ENCODE peak calls at places on chromosomes 12 and 14, in seven cellular contexts. O is neural progenitor cell, Y is A549, P is pancreas, V is neural crest cell, X is fibroblast of lung, B is GM06990. U is an unnamed sample.

GRCh38 chr12:15304296-15304695 is 18.0 kb upstream of the PTPRO start:
- DNase-seq in O (no peak), Y (no peak), P (no peak), V (no peak), X (no peak), B (no peak), U (no peak)

GRCh38 chr12:103475073-103475472 is 20.7 kb downstream of the C12orf42 start:
- DNase-seq in O (no peak), Y (no peak), P (no peak), V (peak), X (no peak), B (no peak), U (no peak)

GRCh38 chr12:77842430-77842829 is 11.7 kb downstream of the NAV3 start:
- DNase-seq in O (no peak), Y (no peak), P (no peak), V (no peak), X (peak), B (no peak), U (no peak)

GRCh38 chr12:38934696-38935095 is 29.3 kb upstream of the CPNE8 start:
- DNase-seq in O (no peak), Y (no peak), P (no peak), V (no peak), X (peak), B (no peak), U (no peak)

GRCh38 chr12:53569174-53569557 is 57.0 kb downstream of the ATF7 start:
- DNase-seq in O (no peak), Y (no peak), P (no peak), V (no peak), X (peak), B (no peak), U (no peak)

GRCh38 chr14:64704743-64705405 is 650 bp downstream of the PLEKHG3 start:
- DNase-seq in O (peak), Y (no peak), P (peak), V (peak), X (peak), B (no peak), U (no peak)

GRCh38 chr12:124422570-124423523 is 128.0 kb downstream of the RFLNA start:
- DNase-seq in O (no peak), Y (peak), P (peak), V (no peak), X (peak), B (no peak), U (no peak)

GRCh38 chr14:68476212-68476964 is 316.5 kb downstream of the ZFP36L1 start:
- DNase-seq in O (peak), Y (no peak), P (peak), V (no peak), X (peak), B (peak), U (peak)

GRCh38 chr12:66550626-66551025 is 128.2 kb downstream of the GRIP1 start:
- DNase-seq in O (no peak), Y (no peak), P (no peak), V (no peak), X (no peak), B (no peak), U (no peak)

GRCh38 chr12:102883204-102883799 is 33.7 kb downstream of the PAH start:
- DNase-seq in O (peak), Y (peak), P (peak), V (peak), X (peak), B (peak), U (peak)

GRCh38 chr12:28083816-28084678 is 106.2 kb upstream of the CCDC91 start:
- DNase-seq in O (no peak), Y (no peak), P (no peak), V (no peak), X (no peak), B (no peak), U (no peak)

GRCh38 chr12:26750531-26751171 is 82.3 kb downstream of the ITPR2 start:
- DNase-seq in O (no peak), Y (no peak), P (no peak), V (no peak), X (no peak), B (no peak), U (no peak)

GRCh38 chr12:104519190-104519857 is 62.6 kb downstream of the CHST11 start:
- DNase-seq in O (no peak), Y (no peak), P (no peak), V (no peak), X (no peak), B (no peak), U (no peak)

GRCh38 chr12:1313906-1314305 is 280.5 kb downstream of the FBXL14 start:
- DNase-seq in O (no peak), Y (no peak), P (no peak), V (no peak), X (no peak), B (no peak), U (no peak)

GRCh38 chr12:124007810-124008570 is 35.0 kb downstream of the ZNF664 start:
- DNase-seq in O (no peak), Y (no peak), P (peak), V (no peak), X (peak), B (no peak), U (no peak)

GRCh38 chr14:87508333-87508732 is 484.6 kb downstream of the GALC start:
- DNase-seq in O (no peak), Y (no peak), P (no peak), V (no peak), X (peak), B (no peak), U (no peak)

GRCh38 chr12:6688543-6688999 is 604 bp downstream of the ZNF384 start:
- DNase-seq in O (no peak), Y (peak), P (peak), V (no peak), X (no peak), B (no peak), U (no peak)

GRCh38 chr14:32073537-32074189 is 3.4 kb upstream of the ARHGAP5 start:
- DNase-seq in O (peak), Y (peak), P (no peak), V (peak), X (peak), B (peak), U (no peak)

GRCh38 chr14:28773917-28774691 is 7.5 kb downstream of the FOXG1 start:
- DNase-seq in O (peak), Y (no peak), P (no peak), V (no peak), X (peak), B (peak), U (no peak)

GRCh38 chr14:96858643-96859042 is 61.5 kb downstream of the VRK1 start:
- DNase-seq in O (no peak), Y (no peak), P (no peak), V (no peak), X (no peak), B (no peak), U (no peak)

GRCh38 chr14:59085207-59085739 is 103.2 kb upstream of the DAAM1 start:
- DNase-seq in O (peak), Y (no peak), P (no peak), V (no peak), X (no peak), B (no peak), U (no peak)

GRCh38 chr12:3679831-3680230 is 73.1 kb downstream of the CRACR2A start:
- DNase-seq in O (no peak), Y (no peak), P (no peak), V (no peak), X (no peak), B (no peak), U (no peak)

GRCh38 chr12:43210437-43211197 is 341.4 kb downstream of the ADAMTS20 start:
- DNase-seq in O (no peak), Y (no peak), P (no peak), V (no peak), X (peak), B (peak), U (no peak)

GRCh38 chr14:51176819-51177218 is 63.2 kb upstream of the TMX1 start:
- DNase-seq in O (peak), Y (no peak), P (no peak), V (no peak), X (no peak), B (no peak), U (no peak)

GRCh38 chr12:4145990-4146859 is 127.3 kb upstream of the CCND2 start:
- DNase-seq in O (no peak), Y (no peak), P (no peak), V (no peak), X (no peak), B (no peak), U (peak)

GRCh38 chr12:88922816-88923215 is 342.5 kb upstream of the KITLG start:
- DNase-seq in O (no peak), Y (no peak), P (no peak), V (no peak), X (peak), B (no peak), U (no peak)

GRCh38 chr12:31868980-31869379 is 90.2 kb upstream of the RESF1 start:
- DNase-seq in O (no peak), Y (no peak), P (peak), V (no peak), X (peak), B (no peak), U (no peak)

GRCh38 chr12:109432431-109432830 is 44.7 kb downstream of the KCTD10 start:
- DNase-seq in O (no peak), Y (no peak), P (no peak), V (no peak), X (no peak), B (no peak), U (no peak)

GRCh38 chr12:130160306-130160705 is 2.0 kb upstream of the FZD10 start:
- DNase-seq in O (no peak), Y (no peak), P (no peak), V (no peak), X (no peak), B (no peak), U (no peak)

GRCh38 chr12:120932956-120933526 is 28.9 kb upstream of the SPPL3 start:
- DNase-seq in O (no peak), Y (no peak), P (no peak), V (no peak), X (no peak), B (no peak), U (no peak)

GRCh38 chr14:27506272-27506671 is 908.4 kb upstream of the NOVA1 start:
- DNase-seq in O (no peak), Y (no peak), P (no peak), V (no peak), X (no peak), B (no peak), U (no peak)
- TF ChIP-seq CTCF in O (no peak), Y (no peak), P (no peak), V (no peak), X (no peak), B (no peak), U (no peak)

GRCh38 chr12:55636116-55636655 is 506 bp upstream of the OR10P1 start:
- DNase-seq in O (no peak), Y (no peak), P (no peak), V (no peak), X (no peak), B (no peak), U (no peak)
- TF ChIP-seq CTCF in O (no peak), Y (no peak), P (no peak), V (no peak), X (no peak), B (no peak), U (no peak)

DNA sequence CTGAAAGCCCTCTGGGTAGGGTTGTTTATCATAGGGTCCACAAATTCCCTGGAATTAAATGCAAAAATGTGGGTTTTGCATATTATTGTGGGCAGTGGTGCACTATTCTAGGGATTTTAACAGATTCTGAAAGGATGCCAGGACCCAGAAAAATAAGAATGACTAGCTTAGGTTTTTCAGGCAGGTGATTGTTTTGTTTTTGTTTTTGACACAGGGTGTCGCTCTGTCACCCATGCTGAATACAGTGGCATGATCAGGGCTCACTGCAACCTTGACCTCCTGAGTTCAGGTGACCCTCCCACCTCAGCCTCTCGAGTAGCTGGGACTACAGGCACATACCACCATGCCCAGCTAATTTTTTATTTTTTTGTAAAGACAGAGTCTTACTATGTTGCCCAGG is 19.2 kb downstream of the GALNT6 start:
- DNase-seq in O (no peak), Y (no peak), P (no peak), V (no peak), X (no peak), B (no peak), U (no peak)
- TF ChIP-seq CTCF in O (no peak), Y (no peak), P (no peak), V (no peak), X (no peak), B (no peak), U (no peak)

GRCh38 chr12:94198872-94199271 is 50.5 kb downstream of the PLXNC1 start:
- DNase-seq in O (peak), Y (no peak), P (no peak), V (no peak), X (no peak), B (no peak), U (no peak)
- TF ChIP-seq CTCF in O (peak), Y (no peak), P (no peak), V (no peak), X (no peak), B (no peak), U (no peak)

GRCh38 chr12:100391856-100392255 is 35.0 kb downstream of the SLC17A8 start:
- DNase-seq in O (no peak), Y (no peak), P (no peak), V (no peak), X (no peak), B (no peak), U (no peak)
- TF ChIP-seq CTCF in O (peak), Y (peak), P (no peak), V (no peak), X (peak), B (no peak), U (no peak)

DNA sequence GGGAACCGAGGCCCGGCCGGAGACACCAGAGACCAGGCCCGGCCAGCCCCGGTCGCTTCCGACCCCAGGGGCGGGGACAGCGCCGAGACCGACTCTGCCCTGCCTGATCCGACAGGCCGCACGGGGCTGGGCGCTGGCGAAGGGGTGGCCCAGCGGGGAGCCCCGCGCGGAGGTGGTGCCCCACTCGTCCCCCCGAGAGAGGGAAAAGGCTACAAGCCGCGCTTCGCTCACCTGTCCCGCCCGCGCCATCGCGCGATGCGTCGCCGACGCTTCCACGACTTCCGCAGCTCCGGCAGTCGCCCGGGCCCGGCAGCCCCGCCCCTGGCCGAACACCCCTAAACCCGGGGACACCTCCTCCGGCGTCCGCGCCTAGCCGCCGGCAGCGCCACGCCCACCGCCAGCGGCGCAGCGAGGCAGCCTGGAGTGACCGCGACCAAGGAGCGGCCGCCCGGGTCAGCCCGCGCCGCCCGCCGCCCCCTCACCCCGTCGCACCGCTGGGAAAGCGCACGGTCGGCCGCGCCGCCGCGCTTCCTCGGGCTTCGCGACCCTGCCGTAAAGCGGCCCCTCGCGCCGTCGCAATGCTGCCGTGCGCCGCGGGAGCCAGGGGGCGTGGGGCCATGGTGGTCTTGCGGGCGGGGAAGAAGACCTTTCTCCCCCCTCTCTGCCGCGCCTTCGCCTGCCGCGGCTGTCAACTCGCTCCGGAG is at the start of the genes BAG5 and COA8:
- DNase-seq in O (peak), Y (peak), P (peak), V (peak), X (peak), B (peak), U (peak)
- TF ChIP-seq CTCF in O (no peak), Y (no peak), P (no peak), V (no peak), X (no peak), B (no peak), U (no peak)

DNA sequence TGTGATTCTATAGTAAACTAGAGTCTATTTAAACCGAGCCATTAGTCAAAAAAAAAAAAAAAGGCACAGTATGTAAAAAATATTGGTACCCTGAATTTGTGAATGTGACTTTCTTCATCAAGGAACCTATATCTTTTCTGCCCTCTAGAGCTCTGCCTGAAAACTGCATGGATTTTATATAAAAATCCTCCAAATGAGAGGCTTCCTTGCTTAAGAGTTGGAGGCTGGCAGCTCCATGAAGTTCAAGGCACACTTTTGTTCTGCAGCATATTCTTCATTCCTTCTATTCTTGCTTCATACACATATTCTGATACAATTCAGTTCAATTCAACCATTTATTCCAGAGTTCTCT is 23.1 kb upstream of the NKX2-8 start:
- DNase-seq in O (no peak), Y (no peak), P (no peak), V (no peak), X (no peak), B (no peak), U (no peak)
- TF ChIP-seq CTCF in O (peak), Y (no peak), P (no peak), V (no peak), X (no peak), B (peak), U (no peak)

GRCh38 chr12:67818379-67819001 is 169.9 kb downstream of the DYRK2 start:
- DNase-seq in O (no peak), Y (no peak), P (no peak), V (no peak), X (no peak), B (no peak), U (no peak)

GRCh38 chr12:67820694-67821093 is 168.6 kb upstream of the IFNG-AS1 start:
- DNase-seq in O (no peak), Y (no peak), P (no peak), V (no peak), X (no peak), B (no peak), U (no peak)

GRCh38 chr12:67816269-67816668 is 167.7 kb downstream of the DYRK2 start:
- DNase-seq in O (no peak), Y (no peak), P (no peak), V (no peak), X (no peak), B (no peak), U (no peak)

DNA sequence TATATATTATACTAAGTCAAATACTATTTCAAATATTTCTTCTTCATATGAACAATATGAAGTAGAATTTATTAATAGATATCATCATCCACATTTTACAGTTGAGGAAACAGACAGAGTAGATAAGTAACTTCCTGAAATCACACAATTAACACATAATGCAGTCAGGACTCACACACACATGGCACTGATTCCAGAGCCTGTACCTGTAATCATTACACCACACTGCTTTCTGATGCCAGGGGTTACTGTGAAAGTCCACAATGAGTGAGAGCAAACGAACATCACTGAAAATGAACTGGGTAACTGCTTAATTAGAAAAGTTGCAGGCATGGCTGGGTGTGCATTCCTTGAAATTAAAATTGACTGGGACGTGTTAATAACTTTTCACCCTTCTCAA is 169.3 kb upstream of the IFNG-AS1 start:
- DNase-seq in O (no peak), Y (no peak), P (no peak), V (no peak), X (no peak), B (no peak), U (no peak)
- TF ChIP-seq CTCF in O (no peak), Y (no peak), P (no peak), V (no peak), X (no peak), B (no peak), U (no peak)

GRCh38 chr12:111599459-111600295 is 562 bp upstream of the ATXN2 start:
- DNase-seq in O (peak), Y (peak), P (peak), V (peak), X (peak), B (peak), U (peak)
- TF ChIP-seq CTCF in O (no peak), Y (no peak), P (no peak), V (no peak), X (no peak), B (no peak), U (no peak)

U was measured in activated B cell treated with CpG ODN at 0.5 μM for 24 hours.